ENCODE peak calls at places on chromosome 12, in eight cellular contexts. G, X, Z, O, D, B, Q and I are unnamed samples.

GRCh38 chr12:88932457-88932856 is 352.2 kb upstream of the KITLG start:
- DNase-seq in G (no peak), B (no peak), D (no peak), X (no peak), Z (no peak), O (no peak), Q (no peak), I (no peak)

GRCh38 chr12:54935235-54935951 is 49.2 kb downstream of the TESPA1 start:
- DNase-seq in B (peak), Q (no peak), Z (peak), X (peak), G (no peak), D (peak), O (no peak), I (peak)

GRCh38 chr12:122023339-122024131 is 1.9 kb downstream of the BCL7A start:
- DNase-seq in B (no peak), O (peak), X (no peak), G (peak), Q (peak), D (peak), Z (peak), I (peak)

GRCh38 chr12:52561880-52562449 is 9.0 kb upstream of the KRT71 start:
- DNase-seq in G (no peak), D (peak), O (no peak), X (no peak), Z (peak), B (no peak), Q (no peak), I (peak)

GRCh38 chr12:15364221-15365170 is 42.2 kb downstream of the PTPRO start:
- DNase-seq in B (no peak), D (peak), X (no peak), G (no peak), Q (no peak), Z (no peak), O (no peak), I (no peak)

GRCh38 chr12:106445981-106446380 is 88.4 kb downstream of the POLR3B start:
- DNase-seq in D (no peak), X (no peak), Q (no peak), Z (no peak), G (no peak), B (no peak), O (peak), I (no peak)

GRCh38 chr12:88866881-88867280 is 286.6 kb upstream of the KITLG start:
- DNase-seq in D (no peak), X (no peak), Z (no peak), O (no peak), B (no peak), Q (no peak), G (no peak), I (no peak)

GRCh38 chr12:97167598-97167997 is 260.5 kb downstream of the NEDD1 start:
- DNase-seq in Z (no peak), D (peak), Q (no peak), G (no peak), O (no peak), B (no peak), X (no peak), I (peak)

GRCh38 chr12:130053641-130054040 is 108.6 kb upstream of the FZD10 start:
- DNase-seq in X (no peak), G (no peak), D (no peak), Z (no peak), Q (no peak), O (no peak), B (no peak), I (no peak)

GRCh38 chr12:132106921-132107320 is 37.2 kb downstream of the DDX51 start:
- DNase-seq in Z (no peak), Q (no peak), O (no peak), X (no peak), G (no peak), B (no peak), D (peak), I (no peak)

GRCh38 chr12:19739195-19739776 is 300.0 kb downstream of the AEBP2 start:
- DNase-seq in Q (no peak), B (peak), D (peak), Z (peak), X (peak), G (no peak), O (peak), I (peak)

GRCh38 chr12:27331299-27331926 is 1.2 kb upstream of the BMAL2 start:
- DNase-seq in Q (no peak), B (peak), D (peak), Z (peak), G (no peak), X (peak), O (no peak), I (peak)

GRCh38 chr12:120718055-120718454 is 7.6 kb upstream of the ACADS start:
- DNase-seq in B (no peak), G (no peak), O (no peak), D (no peak), Z (no peak), Q (no peak), X (no peak), I (no peak)

GRCh38 chr12:105332925-105333324 is 2.4 kb downstream of the C12orf75 start:
- DNase-seq in B (no peak), D (no peak), X (no peak), Q (no peak), G (no peak), Z (no peak), O (no peak), I (no peak)

GRCh38 chr12:57214398-57214781 is 2.2 kb upstream of the NXPH4 start:
- DNase-seq in Q (peak), B (no peak), D (peak), G (peak), O (no peak), Z (peak), X (peak), I (peak)

GRCh38 chr12:49055978-49056754 is 4.4 kb downstream of the KMT2D start:
- DNase-seq in O (no peak), D (peak), B (no peak), G (no peak), Z (peak), X (peak), Q (peak), I (peak)

GRCh38 chr12:57142727-57143126 is 4.7 kb downstream of the LRP1-AS start:
- DNase-seq in D (no peak), O (no peak), Q (no peak), Z (no peak), B (no peak), G (no peak), X (no peak), I (no peak)

GRCh38 chr12:13135336-13136178 is 32.1 kb upstream of the GSG1 start:
- DNase-seq in Q (peak), D (peak), Z (peak), X (no peak), B (peak), O (no peak), G (peak), I (peak)

GRCh38 chr12:89947437-89948265 is 239.0 kb upstream of the ATP2B1 start:
- DNase-seq in G (no peak), B (peak), Q (no peak), O (no peak), D (peak), X (no peak), Z (peak), I (peak)

GRCh38 chr12:55226523-55226922 is 5.7 kb downstream of the OR10A7 start:
- DNase-seq in G (no peak), B (no peak), D (no peak), O (no peak), Z (no peak), X (no peak), Q (no peak), I (no peak)

GRCh38 chr12:77442633-77443032 is 377.3 kb upstream of the E2F7 start:
- DNase-seq in Z (no peak), Q (no peak), X (no peak), B (no peak), G (no peak), D (no peak), O (no peak), I (no peak)

GRCh38 chr12:106541201-106541600 is 41.6 kb upstream of the RFX4 start:
- DNase-seq in Z (no peak), D (no peak), B (no peak), O (no peak), X (no peak), G (no peak), Q (no peak), I (no peak)

GRCh38 chr12:43105426-43105981 is 446.5 kb downstream of the ADAMTS20 start:
- DNase-seq in Q (no peak), O (no peak), B (no peak), X (no peak), Z (no peak), D (no peak), G (no peak), I (no peak)

GRCh38 chr12:71174825-71175224 is 17.0 kb upstream of the TSPAN8 start:
- DNase-seq in G (no peak), D (no peak), O (no peak), X (no peak), B (no peak), Q (no peak), Z (no peak), I (no peak)

GRCh38 chr12:123757555-123757954 is 4.5 kb upstream of the DNAH10 start:
- DNase-seq in X (no peak), G (peak), B (no peak), D (peak), O (no peak), Z (no peak), Q (no peak), I (no peak)

GRCh38 chr12:106267535-106267934 is 19.7 kb upstream of the CKAP4 start:
- DNase-seq in X (peak), Z (no peak), O (no peak), G (no peak), D (no peak), Q (no peak), B (no peak), I (no peak)

GRCh38 chr12:21971344-21971743 is 30.1 kb upstream of the ABCC9 start:
- DNase-seq in X (no peak), D (no peak), B (no peak), Q (no peak), Z (no peak), O (no peak), G (no peak), I (no peak)

GRCh38 chr12:115354007-115354452 is 670.1 kb upstream of the TBX3 start:
- DNase-seq in D (peak), O (no peak), X (no peak), Z (peak), G (peak), B (peak), Q (peak), I (peak)

GRCh38 chr12:84738481-84738972 is 174.1 kb downstream of the SLC6A15 start:
- DNase-seq in G (no peak), Z (peak), D (peak), X (no peak), B (peak), Q (no peak), O (no peak), I (no peak)

GRCh38 chr12:75865315-75865714 is 166.3 kb downstream of the PHLDA1 start:
- DNase-seq in X (no peak), Q (no peak), Z (no peak), B (no peak), O (no peak), D (no peak), G (no peak), I (peak)

GRCh38 chr12:4261655-4262054 is 11.9 kb upstream of the CCND2 start:
- DNase-seq in B (no peak), Q (no peak), D (no peak), O (no peak), Z (no peak), G (no peak), X (no peak), I (no peak)

GRCh38 chr12:53483225-53483978 is 15.9 kb downstream of the MAP3K12 start:
- DNase-seq in B (no peak), Z (no peak), Q (no peak), G (no peak), O (no peak), D (no peak), X (no peak), I (no peak)